ENCODE peak calls at places on chromosomes 4 and X, in eight cellular contexts. G is NCI-H774; M is activated naive CD4-positive, alpha-beta T cell treated with anti-CD3 and anti-CD28 coated beads for 36 hours; L is lower leg skin; C is esophagus squamous epithelium; A is hypothalamus; S is heart left ventricle; F is stimulated activated naive CD8-positive, alpha-beta T cell treated with anti-CD3 and anti-CD28 coated beads, Interleukin-15, amount 100 ng/mL, for 72 hours. U is an unnamed sample.

GRCh38 chrX:119288890-119289393 is 52.9 kb downstream of the PGRMC1 start:
- DNase-seq in G (no peak), M (no peak), S (no peak), A (no peak), C (no peak), L (no peak), F (no peak), U (no peak)

GRCh38 chrX:68824565-68825125 is 4.2 kb upstream of the EFNB1 start:
- DNase-seq in M (no peak), L (peak), G (no peak), F (no peak), C (no peak), S (no peak), A (no peak), U (no peak)

GRCh38 chr4:122803788-122804208 is 22.8 kb upstream of the FGF2 start:
- DNase-seq in L (no peak), M (no peak), F (no peak), S (peak), C (no peak), G (no peak), A (no peak), U (peak)

GRCh38 chr4:2222838-2223237 is 19.1 kb downstream of the HAUS3 start:
- DNase-seq in L (no peak), A (no peak), M (no peak), S (no peak), G (no peak), C (no peak), F (no peak), U (no peak)

GRCh38 chr4:20217521-20217920 is 34.2 kb upstream of the SLIT2 start:
- DNase-seq in M (no peak), A (no peak), C (no peak), G (no peak), S (no peak), F (no peak), L (no peak), U (no peak)

GRCh38 chrX:70434914-70435586 is 9.6 kb upstream of the DLG3 start:
- DNase-seq in A (no peak), M (no peak), G (no peak), L (peak), C (no peak), F (no peak), S (peak), U (peak)

GRCh38 chr4:167964766-167965373 is 127.5 kb upstream of the ANXA10 start:
- DNase-seq in L (no peak), S (no peak), C (no peak), G (no peak), A (no peak), M (no peak), F (no peak), U (no peak)

GRCh38 chr4:41537267-41537890 is 578 bp upstream of the LIMCH1 start:
- DNase-seq in G (no peak), S (no peak), C (no peak), M (no peak), F (no peak), L (no peak), A (no peak), U (no peak)

GRCh38 chrX:130497531-130497930 is 95.7 kb downstream of the RBMX2 start:
- DNase-seq in M (no peak), S (no peak), F (no peak), C (no peak), L (no peak), A (peak), G (no peak), U (no peak)

GRCh38 chr4:94403735-94404134 is 48.0 kb upstream of the PDLIM5 start:
- DNase-seq in C (no peak), A (no peak), F (no peak), G (no peak), M (no peak), S (no peak), L (no peak), U (peak)

GRCh38 chr4:81919238-81919637 is 447.5 kb upstream of the RASGEF1B start:
- DNase-seq in C (no peak), S (no peak), F (no peak), A (no peak), L (no peak), G (no peak), M (no peak), U (no peak)

GRCh38 chrX:68693481-68694410 is 46.3 kb downstream of the STARD8 start:
- DNase-seq in A (peak), M (no peak), F (peak), C (no peak), S (peak), L (peak), G (no peak), U (peak)

GRCh38 chr4:14434483-14434882 is 567.8 kb upstream of the CPEB2 start:
- DNase-seq in F (no peak), M (no peak), L (no peak), A (no peak), G (no peak), S (no peak), C (no peak), U (no peak)

GRCh38 chrX:140151316-140151715 is 186.0 kb upstream of the CXorf66 start:
- DNase-seq in S (no peak), F (no peak), M (no peak), C (no peak), A (no peak), L (no peak), G (no peak), U (no peak)

GRCh38 chr4:123284166-123284565 is 112.4 kb upstream of the SPRY1 start:
- DNase-seq in S (no peak), M (no peak), G (no peak), A (no peak), F (no peak), L (no peak), C (no peak), U (no peak)

GRCh38 chrX:68872171-68872570 is 43.4 kb downstream of the EFNB1 start:
- DNase-seq in F (no peak), G (no peak), S (no peak), L (no peak), C (no peak), A (no peak), M (no peak), U (no peak)

GRCh38 chrX:65679071-65679540 is 11.7 kb downstream of the MSN start:
- DNase-seq in C (no peak), G (no peak), A (no peak), F (no peak), S (no peak), M (no peak), L (no peak), U (no peak)

GRCh38 chr4:37967749-37968148 is 7.6 kb downstream of the PTTG2 start:
- DNase-seq in L (no peak), A (no peak), M (no peak), F (no peak), C (no peak), S (no peak), G (no peak), U (no peak)

GRCh38 chrX:15334561-15334960 is 762 bp downstream of the PIGA start:
- DNase-seq in C (no peak), A (no peak), F (no peak), L (no peak), G (no peak), S (no peak), M (peak), U (no peak)

GRCh38 chrX:39212456-39212855 is 411.2 kb downstream of the MID1IP1 start:
- DNase-seq in S (no peak), L (no peak), C (no peak), M (peak), F (peak), G (no peak), A (no peak), U (no peak)

GRCh38 chr4:54101190-54102041 is 1.5 kb downstream of the GSX2 start:
- DNase-seq in F (no peak), A (no peak), G (no peak), C (no peak), M (no peak), S (no peak), L (no peak), U (no peak)

GRCh38 chr4:55312491-55313101 is 33.4 kb upstream of the SRD5A3 start:
- DNase-seq in S (peak), G (no peak), C (no peak), F (no peak), M (peak), A (peak), L (peak), U (peak)

GRCh38 chrX:102345916-102346315 is 93.9 kb downstream of the NXF2B start:
- DNase-seq in L (peak), C (no peak), F (peak), M (peak), A (no peak), G (no peak), S (peak), U (peak)

GRCh38 chr4:138252551-138252950 is 10.4 kb upstream of the SLC7A11 start:
- DNase-seq in G (no peak), A (no peak), M (no peak), C (no peak), S (no peak), L (no peak), F (no peak), U (no peak)